ENCODE peak calls at places on chromosomes 12 and 14, in six cellular contexts. Q is fibroblast of the aortic adventitia; N is stimulated activated CD8-positive, alpha-beta memory T cell treated with anti-CD3 and anti-CD28 coated beads, Interleukin-7, amount 100 ng/mL, for 24 hours; Y is T-helper 2 cell; H is mesendoderm; V is H7. K is an unnamed sample.

GRCh38 chr14:99273025-99273723 is 1.2 kb upstream of the BCL11B start:
- DNase-seq in H (peak; percentile 93), Y (no peak), N (no peak), V (peak; percentile 84), Q (no peak), K (peak; percentile 40)

GRCh38 chr12:63929426-63929825 is 84.9 kb downstream of the SRGAP1 start:
- DNase-seq in V (no peak), Y (no peak), Q (no peak), H (no peak), N (no peak), K (no peak)

GRCh38 chr14:57610631-57611030 is 117.0 kb upstream of the CCDC198 start:
- DNase-seq in Y (no peak), N (no peak), Q (no peak), V (no peak), H (no peak), K (no peak)

GRCh38 chr12:51869490-51869865 is 18.4 kb upstream of the ANKRD33 start:
- DNase-seq in N (no peak), Q (no peak), Y (no peak), V (no peak), H (no peak), K (no peak)

GRCh38 chr14:91354979-91355685 is 62.5 kb downstream of the CCDC88C start:
- DNase-seq in H (no peak), V (peak; percentile 94), Q (no peak), N (no peak), Y (peak; percentile 47), K (peak; percentile 30)

GRCh38 chr12:25249951-25250738 is 584 bp downstream of the KRAS start:
- DNase-seq in Q (no peak), Y (peak; percentile 17), V (peak; percentile 66), N (peak; percentile 9), H (peak; percentile 68), K (no peak)

GRCh38 chr14:96362071-96362964 is 823 bp downstream of the ATG2B start:
- DNase-seq in Q (peak; percentile 40), Y (peak; percentile 30), V (peak; percentile 9), N (peak; percentile 13), H (peak; percentile 61), K (no peak)

GRCh38 chr14:68079941-68080697 is 260.5 kb downstream of the RAD51B start:
- DNase-seq in Q (no peak), V (no peak), H (no peak), Y (no peak), N (no peak), K (no peak)

GRCh38 chr12:117486840-117487659 is 125.6 kb upstream of the NOS1 start:
- DNase-seq in Q (no peak), H (peak; percentile 37), Y (no peak), N (no peak), V (no peak), K (no peak)

GRCh38 chr14:68495101-68495637 is 297.7 kb downstream of the ZFP36L1 start:
- DNase-seq in V (no peak), N (no peak), Y (no peak), Q (no peak), H (no peak), K (no peak)

GRCh38 chr12:55885113-55885512 is 42.4 kb upstream of the MMP19 start:
- DNase-seq in H (no peak), N (no peak), Y (no peak), Q (no peak), V (no peak), K (no peak)

GRCh38 chr14:91390165-91390778 is 27.3 kb downstream of the CCDC88C start:
- DNase-seq in Y (no peak), V (no peak), H (no peak), N (no peak), Q (no peak), K (no peak)

GRCh38 chr12:108721824-108722223 is 9.5 kb downstream of the CORO1C start:
- DNase-seq in V (no peak), Y (no peak), Q (no peak), H (no peak), N (no peak), K (no peak)

GRCh38 chr14:22492601-22493000 is 96.4 kb downstream of the DAD1 start:
- DNase-seq in V (no peak), H (no peak), N (no peak), Q (no peak), Y (no peak), K (no peak)

GRCh38 chr12:93302331-93303229 is 75.1 kb upstream of the NUDT4 start:
- DNase-seq in Y (no peak), N (no peak), Q (peak; percentile 85), V (no peak), H (no peak), K (no peak)

GRCh38 chr14:90538095-90538494 is 141.3 kb downstream of the CALM1 start:
- DNase-seq in Q (no peak), V (no peak), H (no peak), N (no peak), Y (no peak), K (no peak)

GRCh38 chr14:30621354-30621953 is 665 bp upstream of the SCFD1 start:
- DNase-seq in V (peak; percentile 6), H (peak; percentile 75), N (no peak), Y (no peak), Q (no peak), K (no peak)

GRCh38 chr12:78406213-78406612 is 458.4 kb upstream of the SYT1 start:
- DNase-seq in Q (no peak), Y (no peak), N (no peak), V (no peak), H (no peak), K (no peak)

GRCh38 chr14:67975429-67975828 is 155.8 kb downstream of the RAD51B start:
- DNase-seq in H (no peak), V (no peak), Q (no peak), Y (no peak), N (no peak), K (no peak)